ENCODE peak calls at places on chromosomes 1 and 21, in five cellular contexts. S is breast epithelium, P is cardiac muscle cell, B is neural crest cell, F is AG04450. H is an unnamed sample.

GRCh38 chr1:215793210-215793609 is 226.1 kb downstream of the KCTD3 start:
- DNase-seq in S (no peak), P (peak; percentile 45), B (no peak), F (peak; percentile 20), H (no peak)

GRCh38 chr1:112358798-112359408 is 37.1 kb upstream of the CTTNBP2NL start:
- DNase-seq in S (peak; percentile 66), P (peak; percentile 87), B (peak; percentile 27), F (peak; percentile 15), H (peak; percentile 49)

GRCh38 chr1:39238476-39238875 is 34.0 kb downstream of the MACF1 start:
- DNase-seq in S (no peak), P (peak; percentile 96), B (no peak), F (peak; percentile 54), H (no peak)

GRCh38 chr1:207304710-207305151 is 16.7 kb upstream of the CD55 start:
- DNase-seq in S (no peak), P (no peak), B (no peak), F (no peak), H (no peak)

GRCh38 chr21:32921632-32922230 is 104.0 kb upstream of the OLIG2 start:
- DNase-seq in S (no peak), P (no peak), B (peak; percentile 26), F (no peak), H (peak; percentile 24)

GRCh38 chr1:170714163-170714562 is 50.2 kb downstream of the PRRX1 start:
- DNase-seq in S (no peak), P (no peak), B (no peak), F (no peak), H (no peak)

GRCh38 chr1:235052067-235053008 is 76.3 kb downstream of the TOMM20 start:
- DNase-seq in S (no peak), P (no peak), B (no peak), F (no peak), H (no peak)

GRCh38 chr1:65020774-65021173 is 54.4 kb upstream of the JAK1 start:
- DNase-seq in S (no peak), P (peak; percentile 20), B (no peak), F (no peak), H (no peak)

GRCh38 chr1:221035680-221036153 is 156.5 kb downstream of the HLX start:
- DNase-seq in S (no peak), P (peak; percentile 38), B (no peak), F (no peak), H (no peak)

GRCh38 chr1:77545970-77546369 is 136.5 kb downstream of the ZZZ3 start:
- DNase-seq in S (no peak), P (peak; percentile 56), B (no peak), F (no peak), H (no peak)

GRCh38 chr1:156852414-156852874 is 6.5 kb downstream of the INSRR start:
- DNase-seq in S (peak; percentile 77), P (peak; percentile 58), B (no peak), F (peak; percentile 15), H (peak; percentile 63)

GRCh38 chr1:16055613-16056520 is 12.3 kb downstream of the CLCNKB start:
- DNase-seq in S (peak; percentile 88), P (peak; percentile 79), B (peak; percentile 95), F (peak; percentile 15), H (peak; percentile 98)

GRCh38 chr1:243974451-243975292 is 76.4 kb upstream of the ZBTB18 start:
- DNase-seq in S (no peak), P (peak; percentile 65), B (no peak), F (no peak), H (peak; percentile 43)

GRCh38 chr1:1357871-1358432 is 403 bp downstream of the MXRA8 start:
- DNase-seq in S (no peak), P (peak; percentile 38), B (no peak), F (no peak), H (peak; percentile 49)

GRCh38 chr1:228108055-228108690 is 926 bp downstream of the MRPL55 start:
- DNase-seq in S (no peak), P (no peak), B (no peak), F (no peak), H (no peak)

GRCh38 chr1:169486281-169486904 is 649 bp upstream of the SLC19A2 start:
- DNase-seq in S (no peak), P (peak; percentile 61), B (no peak), F (no peak), H (no peak)

GRCh38 chr1:10146391-10146790 is 64.0 kb upstream of the KIF1B start:
- DNase-seq in S (no peak), P (no peak), B (no peak), F (no peak), H (no peak)

GRCh38 chr1:18108313-18109057 is 887 bp downstream of the IGSF21 start:
- DNase-seq in S (no peak), P (no peak), B (no peak), F (no peak), H (no peak)

GRCh38 chr1:55650449-55650848 is 435.3 kb upstream of the USP24 start:
- DNase-seq in S (no peak), P (peak; percentile 32), B (no peak), F (no peak), H (no peak)

GRCh38 chr1:107782192-107782845 is 182.7 kb downstream of the VAV3 start:
- DNase-seq in S (no peak), P (peak; percentile 73), B (peak; percentile 57), F (peak; percentile 18), H (peak; percentile 30)

GRCh38 chr1:107771377-107771776 is 193.6 kb downstream of the VAV3 start:
- DNase-seq in S (no peak), P (no peak), B (no peak), F (no peak), H (no peak)

GRCh38 chr1:107777664-107778047 is 187.3 kb downstream of the VAV3 start:
- DNase-seq in S (no peak), P (no peak), B (no peak), F (no peak), H (no peak)

GRCh38 chr1:107781245-107781644 is 183.7 kb downstream of the VAV3 start:
- DNase-seq in S (no peak), P (no peak), B (no peak), F (no peak), H (no peak)

DNA sequence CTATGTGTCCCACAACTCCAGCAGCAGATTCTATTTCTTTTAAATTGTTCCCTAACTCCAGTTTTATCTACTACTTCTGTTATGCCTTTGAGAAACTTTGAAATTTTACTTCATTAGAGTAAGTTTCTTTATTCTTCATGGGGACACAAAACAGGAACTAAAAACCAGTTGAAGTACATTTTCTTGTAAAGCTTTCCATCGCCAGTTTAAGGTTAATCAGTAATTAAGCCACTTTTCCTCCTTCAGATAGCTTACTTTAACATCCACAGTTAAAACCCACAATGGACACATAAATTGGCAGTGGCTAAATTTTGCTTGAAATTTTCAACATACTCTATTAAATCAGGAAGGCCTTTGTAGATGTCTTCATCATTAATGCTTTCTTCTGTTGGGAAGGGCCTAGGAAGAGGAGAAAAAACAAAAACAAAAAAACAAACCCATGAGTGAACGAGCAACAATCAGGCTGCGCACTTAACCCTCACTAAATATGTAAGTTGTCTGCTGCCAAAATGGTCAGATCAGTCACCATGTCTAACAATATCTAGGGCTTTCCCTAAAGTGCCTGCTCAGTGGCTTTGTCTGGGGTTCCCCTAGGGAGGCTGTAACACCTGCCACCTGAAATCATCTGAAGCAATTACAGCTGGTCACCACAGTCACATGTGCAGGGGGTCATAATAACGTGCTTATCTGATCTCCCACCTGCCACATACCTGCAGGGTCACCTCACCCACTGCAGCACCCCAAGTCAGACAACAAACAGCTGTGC is 187.9 kb downstream of the VAV3 start:
- DNase-seq in S (no peak), P (no peak), B (no peak), F (no peak), H (no peak)
- TF ChIP-seq CTCF in S (no peak), P (no peak), B (no peak), F (no peak), H (no peak)

GRCh38 chr1:86419277-86419903 is 4.6 kb upstream of the CLCA2 start:
- DNase-seq in S (no peak), P (peak; percentile 61), B (no peak), F (no peak), H (no peak)
- TF ChIP-seq CTCF in S (peak; percentile 54), P (peak; percentile 68), B (peak; percentile 46), F (peak; percentile 55), H (no peak)

GRCh38 chr1:94792876-94793605 is 27.1 kb upstream of the SLC44A3 start:
- DNase-seq in S (no peak), P (peak; percentile 63), B (no peak), F (no peak), H (no peak)

GRCh38 chr1:94795321-94795899 is 24.7 kb upstream of the SLC44A3 start:
- DNase-seq in S (no peak), P (no peak), B (no peak), F (no peak), H (no peak)

GRCh38 chr1:94790670-94791069 is 29.5 kb upstream of the SLC44A3 start:
- DNase-seq in S (no peak), P (no peak), B (no peak), F (no peak), H (no peak)

GRCh38 chr1:94790246-94790645 is 29.9 kb upstream of the SLC44A3 start:
- DNase-seq in S (no peak), P (peak; percentile 29), B (no peak), F (no peak), H (no peak)

DNA sequence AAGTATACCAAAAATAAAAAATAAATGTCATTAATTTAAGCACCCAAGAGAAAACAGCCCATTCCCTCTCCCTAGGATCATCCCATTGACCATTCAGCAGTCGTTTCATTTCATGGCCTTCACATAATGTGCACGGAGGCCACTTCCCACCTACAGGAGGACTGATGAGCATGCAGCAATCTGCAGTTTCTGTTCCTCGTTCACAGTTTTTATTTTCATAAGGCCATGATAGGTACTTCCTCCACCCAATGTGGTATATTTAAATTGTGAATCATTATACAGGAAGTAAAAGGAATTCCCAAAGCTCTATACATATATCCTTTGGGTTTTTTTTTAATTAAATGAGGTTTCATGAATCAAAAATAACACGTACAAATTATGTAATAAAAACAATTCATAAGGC is 27.7 kb upstream of the SLC44A3 start:
- DNase-seq in S (no peak), P (peak; percentile 51), B (no peak), F (no peak), H (no peak)
- TF ChIP-seq CTCF in S (peak; percentile 34), P (peak; percentile 30), B (peak; percentile 43), F (peak; percentile 37), H (no peak)

GRCh38 chr1:219151467-219151866 is 22.2 kb upstream of the LYPLAL1 start:
- DNase-seq in S (no peak), P (no peak), B (no peak), F (no peak), H (no peak)
- TF ChIP-seq CTCF in S (no peak), P (no peak), B (no peak), F (no peak), H (no peak)

H was measured in nephron progenitor cell.